ENCODE peak calls at places on chromosomes 5 and 9, in six cellular contexts. M, U, G, H, E and S are unnamed samples.
A peak's percentile ranks its signal among the peaks of the same experiment; 100 is the strongest.

GRCh38 chr5:54753034-54753433 is 232.4 kb downstream of the ESM1 start:
- DNase-seq in G (peak; percentile 40), E (no peak), H (no peak), M (no peak), U (no peak), S (no peak)

GRCh38 chr5:9151671-9152427 is 394.0 kb downstream of the SEMA5A start:
- DNase-seq in E (no peak), U (no peak), H (no peak), G (no peak), M (no peak), S (no peak)

GRCh38 chr9:89684218-89684617 is 79.4 kb downstream of the GADD45G start:
- DNase-seq in G (no peak), H (no peak), E (no peak), U (no peak), M (no peak), S (no peak)

GRCh38 chr5:88663793-88664216 is 219.2 kb downstream of the MEF2C start:
- DNase-seq in M (peak; percentile 53), E (no peak), U (no peak), H (no peak), G (no peak), S (no peak)

GRCh38 chr5:133273661-133274596 is 222.1 kb downstream of the HSPA4 start:
- DNase-seq in H (no peak), E (no peak), G (no peak), M (peak; percentile 28), U (no peak), S (no peak)

GRCh38 chr9:127179633-127180401 is 57.4 kb upstream of the ANGPTL2 start:
- DNase-seq in M (no peak), G (no peak), E (peak; percentile 57), U (no peak), H (no peak), S (no peak)

GRCh38 chr5:139636975-139637408 is 11.2 kb upstream of the CXXC5 start:
- DNase-seq in U (no peak), E (no peak), H (peak; percentile 36), G (peak; percentile 72), M (no peak), S (no peak)

GRCh38 chr9:134657666-134658377 is 16.2 kb downstream of the COL5A1 start:
- DNase-seq in G (no peak), H (no peak), U (no peak), M (no peak), E (peak; percentile 57), S (peak; percentile 31)

GRCh38 chr5:88172847-88173758 is 95.5 kb downstream of the TMEM161B start:
- DNase-seq in E (no peak), H (no peak), M (peak; percentile 62), U (no peak), G (no peak), S (no peak)

GRCh38 chr5:109740329-109740728 is 50.6 kb downstream of the MAN2A1 start:
- DNase-seq in U (no peak), M (peak; percentile 28), H (no peak), G (no peak), E (no peak), S (no peak)